ENCODE peak calls at places on chromosome X, in eight cellular contexts. C is globus pallidus; V is sciatic nerve; P is T-helper 17 cell; K is WTC11; Y is H9; X is activated CD4-positive, alpha-beta memory T cell treated with anti-CD3 and anti-CD28 coated beads for 36 hours; U is nephron progenitor cell. O is an unnamed sample.

GRCh38 chrX:16484338-16484737 is 165.6 kb upstream of the S100G start:
- DNase-seq in C (peak; percentile 37), V (no peak), P (no peak), K (no peak), Y (no peak), X (peak; percentile 56), U (no peak), O (no peak)

GRCh38 chrX:122552291-122552800 is 631.7 kb upstream of the GRIA3 start:
- DNase-seq in C (no peak), V (no peak), P (no peak), K (no peak), Y (no peak), X (no peak), U (no peak), O (no peak)

GRCh38 chrX:13373807-13374187 is 53.9 kb upstream of the ATXN3L start:
- DNase-seq in C (no peak), V (no peak), P (no peak), K (no peak), Y (no peak), X (no peak), U (no peak), O (no peak)

GRCh38 chrX:136067097-136067496 is 80.2 kb upstream of the FHL1 start:
- DNase-seq in C (no peak), V (no peak), P (no peak), K (no peak), Y (no peak), X (no peak), U (no peak), O (no peak)

GRCh38 chrX:139930923-139931645 is 1.8 kb downstream of the ATP11C start:
- DNase-seq in C (no peak), V (peak; percentile 54), P (no peak), K (no peak), Y (no peak), X (peak; percentile 17), U (peak; percentile 32), O (peak; percentile 34)

GRCh38 chrX:145751943-145752342 is 65.7 kb upstream of the SLITRK2 start:
- DNase-seq in C (no peak), V (no peak), P (no peak), K (no peak), Y (no peak), X (no peak), U (no peak), O (no peak)

GRCh38 chrX:27878862-27879261 is 71.1 kb downstream of the MAGEB10 start:
- DNase-seq in C (no peak), V (no peak), P (no peak), K (no peak), Y (no peak), X (no peak), U (no peak), O (no peak)

GRCh38 chrX:56623316-56623715 is 59.9 kb downstream of the UBQLN2 start:
- DNase-seq in C (no peak), V (no peak), P (no peak), K (no peak), Y (no peak), X (no peak), U (no peak), O (no peak)

GRCh38 chrX:6021316-6022091 is 207.2 kb downstream of the NLGN4X start:
- DNase-seq in C (peak; percentile 10), V (no peak), P (no peak), K (peak; percentile 50), Y (peak; percentile 47), X (peak; percentile 11), U (peak; percentile 67), O (peak; percentile 38)

GRCh38 chrX:73289039-73289438 is 74.4 kb upstream of the NAP1L2 start:
- DNase-seq in C (no peak), V (no peak), P (no peak), K (peak; percentile 38), Y (peak; percentile 72), X (no peak), U (no peak), O (no peak)

GRCh38 chrX:37998586-37999267 is 7.6 kb upstream of the SYTL5 start:
- DNase-seq in C (no peak), V (no peak), P (no peak), K (no peak), Y (no peak), X (no peak), U (no peak), O (no peak)

GRCh38 chrX:28609917-28610613 is 22.8 kb downstream of the IL1RAPL1 start:
- DNase-seq in C (no peak), V (no peak), P (no peak), K (no peak), Y (no peak), X (no peak), U (no peak), O (no peak)

GRCh38 chrX:101552714-101553113 is 2.4 kb downstream of the ARMCX1 start:
- DNase-seq in C (no peak), V (no peak), P (no peak), K (no peak), Y (no peak), X (no peak), U (no peak), O (no peak)

GRCh38 chrX:48472851-48473717 is 2.9 kb upstream of the FTSJ1 start:
- DNase-seq in C (no peak), V (no peak), P (no peak), K (no peak), Y (no peak), X (no peak), U (no peak), O (no peak)

GRCh38 chrX:48741834-48742233 is 19.7 kb upstream of the GLOD5 start:
- DNase-seq in C (no peak), V (no peak), P (no peak), K (no peak), Y (no peak), X (no peak), U (no peak), O (no peak)

GRCh38 chrX:103520391-103520790 is 1.1 kb upstream of the RAB40A start:
- DNase-seq in C (no peak), V (no peak), P (no peak), K (no peak), Y (no peak), X (no peak), U (no peak), O (no peak)

GRCh38 chrX:150062292-150063137 is 124.2 kb upstream of the EOLA2 start:
- DNase-seq in C (no peak), V (no peak), P (no peak), K (no peak), Y (no peak), X (no peak), U (no peak), O (peak; percentile 20)

GRCh38 chrX:70446380-70447350 is 2.0 kb downstream of the DLG3 start:
- DNase-seq in C (no peak), V (no peak), P (no peak), K (no peak), Y (no peak), X (no peak), U (no peak), O (no peak)

GRCh38 chrX:10156199-10157031 is at the start of gene CLCN4:
- DNase-seq in C (peak; percentile 83), V (no peak), P (no peak), K (peak; percentile 58), Y (peak; percentile 71), X (no peak), U (peak; percentile 55), O (peak; percentile 36)

GRCh38 chrX:112636951-112637541 is 42.7 kb downstream of the LHFPL1 start:
- DNase-seq in C (no peak), V (no peak), P (no peak), K (no peak), Y (no peak), X (no peak), U (no peak), O (no peak)

GRCh38 chrX:10030570-10030969 is 63.4 kb downstream of the CLDN34 start:
- DNase-seq in C (no peak), V (no peak), P (no peak), K (no peak), Y (no peak), X (no peak), U (no peak), O (no peak)

GRCh38 chrX:140701480-140701879 is 8.1 kb upstream of the LINC00632 start:
- DNase-seq in C (peak; percentile 51), V (no peak), P (no peak), K (no peak), Y (no peak), X (no peak), U (no peak), O (no peak)

GRCh38 chrX:19544693-19545305 is 29.5 kb upstream of the MAP3K15 start:
- DNase-seq in C (peak; percentile 41), V (no peak), P (no peak), K (peak; percentile 48), Y (no peak), X (peak; percentile 31), U (peak; percentile 50), O (peak; percentile 59)

O was measured in colonic mucosa.